ENCODE peak calls at places on chromosomes 4 and X, in nine cellular contexts. M is stomach, L is transverse colon, T is breast epithelium, H is endothelial cell of umbilical vein, U is adrenal gland, R is heart left ventricle, Y is A549, J is tibial nerve. B is an unnamed sample.

GRCh38 chrX:139890991-139891700 is 41.7 kb downstream of the ATP11C start:
- DNase-seq in U (no peak), R (no peak), M (no peak), L (no peak), H (peak), T (no peak), Y (no peak), J (no peak), B (peak)

GRCh38 chr4:183504930-183505555 is at the start of gene ING2:
- DNase-seq in M (no peak), U (no peak), R (no peak), J (peak), H (peak), Y (peak), T (peak), L (no peak), B (peak)

GRCh38 chrX:45712067-45712466 is 511.4 kb upstream of the DIPK2B start:
- DNase-seq in J (no peak), L (no peak), H (no peak), R (no peak), T (no peak), M (no peak), U (no peak), Y (no peak), B (no peak)

GRCh38 chr4:7397206-7398103 is 37.3 kb downstream of the PSAPL1 start:
- DNase-seq in J (no peak), U (no peak), H (no peak), R (peak), T (peak), Y (no peak), L (no peak), M (no peak), B (no peak)

GRCh38 chrX:69028006-69028760 is 137.1 kb downstream of the PJA1 start:
- DNase-seq in M (no peak), J (no peak), H (no peak), R (no peak), U (no peak), Y (no peak), L (no peak), T (no peak), B (no peak)

GRCh38 chr4:173061160-173061559 is 107.5 kb upstream of the GALNT7 start:
- DNase-seq in H (no peak), J (no peak), L (no peak), M (no peak), U (no peak), Y (no peak), R (no peak), T (no peak), B (no peak)

GRCh38 chrX:148629435-148629834 is 129.0 kb downstream of the AFF2 start:
- DNase-seq in T (no peak), L (no peak), U (no peak), Y (no peak), H (no peak), M (no peak), R (no peak), J (no peak), B (no peak)

GRCh38 chr4:42778349-42778748 is 114.2 kb upstream of the GRXCR1 start:
- DNase-seq in J (no peak), T (no peak), H (no peak), U (no peak), M (no peak), L (no peak), R (no peak), Y (no peak), B (no peak)

GRCh38 chr4:53618321-53618720 is 27.0 kb upstream of the LNX1 start:
- DNase-seq in T (no peak), M (no peak), R (no peak), Y (no peak), H (peak), L (no peak), J (no peak), U (no peak), B (no peak)

GRCh38 chr4:59979061-59979460 is 1221.1 kb upstream of the ADGRL3 start:
- DNase-seq in H (no peak), L (no peak), U (no peak), J (no peak), R (no peak), M (no peak), T (no peak), Y (no peak), B (no peak)
- TF ChIP-seq POLR2A in H (no peak), L (no peak), U (no peak), J (no peak), R (no peak), M (no peak), T (no peak), Y (no peak), B (no peak)

GRCh38 chr4:147753047-147753446 is 21.2 kb downstream of the ARHGAP10 start:
- DNase-seq in R (no peak), U (no peak), T (no peak), L (no peak), M (no peak), Y (no peak), H (no peak), J (no peak), B (no peak)

GRCh38 chr4:147755567-147756295 is 23.8 kb downstream of the ARHGAP10 start:
- DNase-seq in J (no peak), L (no peak), U (no peak), T (no peak), Y (no peak), R (no peak), H (no peak), M (no peak), B (no peak)

GRCh38 chr4:147756417-147756816 is 24.5 kb downstream of the ARHGAP10 start:
- DNase-seq in H (no peak), J (no peak), M (no peak), L (no peak), T (no peak), R (no peak), Y (no peak), U (no peak), B (no peak)

GRCh38 chr4:147749811-147750321 is 18.0 kb downstream of the ARHGAP10 start:
- DNase-seq in U (no peak), M (no peak), J (no peak), R (no peak), L (no peak), Y (no peak), T (no peak), H (no peak), B (no peak)

GRCh38 chr4:147754037-147754445 is 22.2 kb downstream of the ARHGAP10 start:
- DNase-seq in R (no peak), J (no peak), L (no peak), U (no peak), H (peak), T (no peak), M (no peak), Y (peak), B (no peak)
- TF ChIP-seq POLR2A in R (no peak), J (no peak), L (no peak), U (no peak), H (no peak), T (no peak), M (no peak), Y (no peak), B (no peak)

DNA sequence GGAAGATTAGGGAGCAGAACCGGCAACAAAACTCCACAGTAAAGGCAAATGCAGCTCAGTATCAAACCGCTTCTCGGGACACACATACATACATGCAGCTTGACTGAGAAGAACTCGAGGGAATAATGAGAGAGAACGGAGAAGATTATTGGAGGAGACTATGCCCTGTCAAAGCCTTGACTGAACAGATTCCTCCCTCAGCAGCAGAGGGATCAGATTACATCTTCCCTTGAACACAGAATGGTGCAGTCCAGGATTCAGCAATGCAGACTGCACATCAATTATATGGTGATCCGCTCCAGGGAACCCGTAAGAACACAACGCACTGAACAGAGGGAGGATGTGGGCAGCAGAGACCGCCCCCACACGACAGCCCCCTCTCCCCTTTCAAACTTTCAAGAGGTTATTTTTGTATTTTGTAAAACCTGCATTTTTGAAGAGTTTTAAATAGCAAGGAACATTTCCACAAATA is 183.2 kb downstream of the FBXW7 start:
- DNase-seq in Y (peak), H (peak), J (peak), L (peak), T (peak), U (peak), M (no peak), R (peak), B (peak)
- TF ChIP-seq POLR2A in Y (no peak), H (peak), J (peak), L (peak), T (peak), U (peak), M (no peak), R (no peak), B (peak)

DNA sequence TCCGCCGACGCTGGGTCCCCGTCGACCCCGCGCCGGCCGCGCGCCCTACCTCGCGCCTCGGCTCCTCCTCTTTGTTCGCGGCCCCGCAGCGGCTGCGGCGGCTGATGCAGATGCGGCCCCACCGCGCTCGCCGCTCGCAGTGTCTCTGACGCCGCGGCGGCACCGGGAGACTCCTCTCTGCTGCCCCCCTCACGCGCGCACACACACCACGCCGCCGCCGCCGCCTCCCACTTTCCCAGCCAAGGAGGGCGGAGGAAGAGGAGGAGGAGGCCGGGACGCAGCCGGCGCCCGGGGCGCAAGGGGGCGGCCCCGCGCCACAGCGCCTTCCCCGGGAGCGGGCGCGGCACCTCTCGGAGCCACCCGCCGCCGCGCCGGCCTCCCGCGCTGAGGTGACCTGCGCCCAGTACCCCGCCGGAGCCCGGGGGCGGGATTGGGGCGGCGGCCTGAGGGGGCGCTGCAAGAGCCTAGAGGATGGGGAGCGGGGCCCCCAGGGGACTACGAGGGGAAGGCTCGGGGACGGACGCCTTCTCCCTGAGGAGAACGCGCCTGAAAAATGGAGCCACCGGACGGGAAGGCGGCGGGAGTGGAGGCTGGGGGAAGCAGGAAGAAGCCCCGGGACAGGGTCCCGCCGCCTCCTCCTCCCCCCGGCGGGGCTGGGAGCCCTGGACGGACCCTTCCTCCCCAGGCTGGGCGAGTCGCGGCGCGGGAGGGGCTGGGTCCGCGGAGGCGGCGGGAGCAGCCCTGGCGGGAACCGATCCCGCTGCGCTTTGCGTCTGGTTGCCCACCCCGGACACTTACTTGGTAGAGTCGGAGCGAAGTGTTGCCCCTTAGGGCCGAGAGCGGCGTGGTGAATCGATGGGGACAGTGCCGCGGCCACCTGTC is at the start of gene SH3RF1:
- DNase-seq in U (peak), T (peak), Y (peak), R (peak), H (peak), J (peak), M (peak), L (peak), B (peak)
- TF ChIP-seq POLR2A in U (peak), T (peak), Y (peak), R (peak), H (peak), J (peak), M (no peak), L (peak), B (peak)

GRCh38 chrX:54439967-54440871 is at the start of gene TSR2:
- DNase-seq in L (peak), T (peak), Y (peak), M (peak), R (peak), H (peak), U (peak), J (peak), B (peak)
- TF ChIP-seq POLR2A in L (peak), T (peak), Y (peak), M (no peak), R (no peak), H (peak), U (peak), J (peak), B (peak)

DNA sequence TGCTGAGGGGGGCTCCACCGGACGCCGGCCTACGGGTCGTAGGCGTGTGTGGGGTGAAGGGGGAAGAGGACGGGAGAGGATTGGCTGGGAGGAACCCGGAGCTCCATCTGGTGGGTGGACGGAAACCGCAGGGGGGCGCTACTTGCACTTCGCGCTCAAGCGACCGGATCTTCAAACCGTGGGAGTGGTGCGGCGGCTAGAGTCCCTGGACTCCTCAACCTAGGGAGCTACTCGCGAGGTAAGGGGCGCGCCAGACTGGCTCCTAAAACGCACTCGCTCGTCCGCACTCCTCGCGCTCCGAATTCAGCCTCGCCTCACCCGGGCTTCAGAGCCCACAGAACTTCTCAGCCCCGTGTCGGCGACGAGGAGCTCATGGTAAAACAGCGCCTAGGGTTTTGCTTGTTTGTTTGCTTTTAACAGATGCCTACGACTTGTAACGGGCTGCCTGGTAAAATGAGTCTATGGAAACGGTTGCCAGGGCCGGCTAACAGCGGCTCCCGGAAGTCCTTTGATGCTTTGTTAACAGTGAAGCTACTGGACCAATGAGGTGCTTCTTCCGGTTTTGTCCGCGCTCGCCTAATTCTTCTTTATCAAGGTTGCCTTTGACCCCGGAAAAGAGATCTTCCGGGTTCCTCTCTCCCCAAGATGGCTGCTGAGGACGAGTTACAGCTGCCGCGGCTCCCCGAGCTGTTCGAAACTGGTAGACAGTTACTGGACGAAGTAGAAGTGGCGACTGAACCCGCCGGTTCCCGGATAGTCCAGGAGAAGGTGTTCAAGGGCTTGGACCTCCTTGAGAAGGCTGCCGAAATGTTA is at the start of gene IGBP1:
- DNase-seq in J (peak), H (peak), M (peak), Y (peak), T (peak), R (peak), L (peak), U (peak), B (peak)
- TF ChIP-seq POLR2A in J (no peak), H (no peak), M (no peak), Y (peak), T (no peak), R (no peak), L (peak), U (peak), B (peak)

B was measured in H54.